ENCODE peak calls at places on chromosomes 5 and 9, in six cellular contexts. One of them, this sample, is unnamed.

GRCh38 chr9:68654075-68654474 is 51.0 kb upstream of the PIP5K1B start:
- DNase-seq in K562: no peak
- DNase-seq in HepG2: no peak
- DNase-seq in GM12891: no peak
- DNase-seq in H1: no peak
- DNase-seq in GM12878: no peak
- DNase-seq in this sample: no peak

GRCh38 chr5:103037673-103038455 is 82.1 kb downstream of the GIN1 start:
- DNase-seq in K562: no peak
- DNase-seq in HepG2: no peak
- DNase-seq in GM12891: no peak
- DNase-seq in H1: no peak
- DNase-seq in GM12878: no peak
- DNase-seq in this sample: no peak

GRCh38 chr5:179926657-179927056 is 19.0 kb upstream of the TBC1D9B start:
- DNase-seq in K562: no peak
- DNase-seq in HepG2: no peak
- DNase-seq in GM12891: no peak
- DNase-seq in H1: no peak
- DNase-seq in GM12878: no peak
- DNase-seq in this sample: no peak

GRCh38 chr5:160514866-160515265 is 93.2 kb downstream of the PTTG1 start:
- DNase-seq in K562: no peak
- DNase-seq in HepG2: no peak
- DNase-seq in GM12891: no peak
- DNase-seq in H1: no peak
- DNase-seq in GM12878: no peak
- DNase-seq in this sample: no peak

GRCh38 chr5:170468633-170469032 is 35.2 kb upstream of the KCNIP1 start:
- DNase-seq in K562: no peak
- DNase-seq in HepG2: no peak
- DNase-seq in GM12891: no peak
- DNase-seq in H1: no peak
- DNase-seq in GM12878: no peak
- DNase-seq in this sample: no peak

GRCh38 chr5:151141535-151141934 is 16.0 kb downstream of the ANXA6 start:
- DNase-seq in K562: no peak
- DNase-seq in HepG2: no peak
- DNase-seq in GM12891: peak; percentile 60
- DNase-seq in H1: no peak
- DNase-seq in GM12878: no peak
- DNase-seq in this sample: peak; percentile 67

GRCh38 chr5:68478306-68479091 is 262.9 kb downstream of the PIK3R1 start:
- DNase-seq in K562: no peak
- DNase-seq in HepG2: no peak
- DNase-seq in GM12891: no peak
- DNase-seq in H1: no peak
- DNase-seq in GM12878: no peak
- DNase-seq in this sample: no peak

GRCh38 chr5:112951124-112951702 is 25.4 kb upstream of the DCP2 start:
- DNase-seq in K562: no peak
- DNase-seq in HepG2: no peak
- DNase-seq in GM12891: no peak
- DNase-seq in H1: no peak
- DNase-seq in GM12878: no peak
- DNase-seq in this sample: no peak

GRCh38 chr5:5558593-5558992 is 136.1 kb downstream of the ICE1 start:
- DNase-seq in K562: no peak
- DNase-seq in HepG2: no peak
- DNase-seq in GM12891: no peak
- DNase-seq in H1: no peak
- DNase-seq in GM12878: no peak
- DNase-seq in this sample: no peak

GRCh38 chr5:64864171-64864570 is 95.4 kb downstream of the CWC27 start:
- DNase-seq in K562: no peak
- DNase-seq in HepG2: no peak
- DNase-seq in GM12891: no peak
- DNase-seq in H1: no peak
- DNase-seq in GM12878: no peak
- DNase-seq in this sample: no peak

GRCh38 chr5:40071870-40072269 is 607.8 kb upstream of the PTGER4 start:
- DNase-seq in K562: no peak
- DNase-seq in HepG2: no peak
- DNase-seq in GM12891: no peak
- DNase-seq in H1: no peak
- DNase-seq in GM12878: no peak
- DNase-seq in this sample: no peak

GRCh38 chr5:132003982-132004381 is 7.5 kb downstream of the ACSL6 start:
- DNase-seq in K562: no peak
- DNase-seq in HepG2: no peak
- DNase-seq in GM12891: no peak
- DNase-seq in H1: no peak
- DNase-seq in GM12878: no peak
- DNase-seq in this sample: no peak

GRCh38 chr9:96413312-96414221 is 4.6 kb downstream of the ZNF367 start:
- DNase-seq in K562: no peak
- DNase-seq in HepG2: no peak
- DNase-seq in GM12891: no peak
- DNase-seq in H1: no peak
- DNase-seq in GM12878: peak; percentile 66
- DNase-seq in this sample: no peak

GRCh38 chr9:38263534-38263933 is 129.0 kb upstream of the ALDH1B1 start:
- DNase-seq in K562: no peak
- DNase-seq in HepG2: peak; percentile 7
- DNase-seq in GM12891: no peak
- DNase-seq in H1: no peak
- DNase-seq in GM12878: no peak
- DNase-seq in this sample: no peak

GRCh38 chr9:86713456-86713855 is 233.8 kb downstream of the GAS1 start:
- DNase-seq in K562: no peak
- DNase-seq in HepG2: no peak
- DNase-seq in GM12891: no peak
- DNase-seq in H1: no peak
- DNase-seq in GM12878: no peak
- DNase-seq in this sample: no peak

GRCh38 chr9:12776775-12777055 is 1.9 kb downstream of the LURAP1L start:
- DNase-seq in K562: no peak
- DNase-seq in HepG2: no peak
- DNase-seq in GM12891: no peak
- DNase-seq in H1: no peak
- DNase-seq in GM12878: no peak
- DNase-seq in this sample: no peak

GRCh38 chr5:15834596-15835245 is 334.7 kb downstream of the FBXL7 start:
- DNase-seq in K562: no peak
- DNase-seq in HepG2: no peak
- DNase-seq in GM12891: no peak
- DNase-seq in H1: no peak
- DNase-seq in GM12878: no peak
- DNase-seq in this sample: no peak

GRCh38 chr5:56607074-56607473 is 208.3 kb upstream of the MAP3K1 start:
- DNase-seq in K562: no peak
- DNase-seq in HepG2: no peak
- DNase-seq in GM12891: no peak
- DNase-seq in H1: no peak
- DNase-seq in GM12878: no peak
- DNase-seq in this sample: no peak

GRCh38 chr5:82106207-82106606 is 134.4 kb downstream of the ATG10 start:
- DNase-seq in K562: no peak
- DNase-seq in HepG2: peak; percentile 19
- DNase-seq in GM12891: no peak
- DNase-seq in H1: no peak
- DNase-seq in GM12878: no peak
- DNase-seq in this sample: no peak

GRCh38 chr5:132497488-132497997 is 7.0 kb upstream of the IRF1 start:
- DNase-seq in K562: no peak
- DNase-seq in HepG2: no peak
- DNase-seq in GM12891: no peak
- DNase-seq in H1: no peak
- DNase-seq in GM12878: no peak
- DNase-seq in this sample: no peak

GRCh38 chr9:20315672-20316071 is 306.6 kb downstream of the MLLT3 start:
- DNase-seq in K562: no peak
- DNase-seq in HepG2: no peak
- DNase-seq in GM12891: no peak
- DNase-seq in H1: no peak
- DNase-seq in GM12878: no peak
- DNase-seq in this sample: no peak

GRCh38 chr9:94713446-94714185 is 12.9 kb upstream of the AOPEP start:
- DNase-seq in K562: no peak
- DNase-seq in HepG2: no peak
- DNase-seq in GM12891: no peak
- DNase-seq in H1: no peak
- DNase-seq in GM12878: no peak
- DNase-seq in this sample: no peak

GRCh38 chr9:105672711-105673234 is 10.5 kb downstream of the TAL2 start:
- DNase-seq in K562: no peak
- DNase-seq in HepG2: no peak
- DNase-seq in GM12891: no peak
- DNase-seq in H1: no peak
- DNase-seq in GM12878: no peak
- DNase-seq in this sample: no peak

GRCh38 chr9:96641514-96641913 is 13.6 kb downstream of the PRXL2C start:
- DNase-seq in K562: no peak
- DNase-seq in HepG2: peak; percentile 58
- DNase-seq in GM12891: no peak
- DNase-seq in H1: no peak
- DNase-seq in GM12878: no peak
- DNase-seq in this sample: no peak

GRCh38 chr9:137531099-137531765 is 19.0 kb downstream of the PNPLA7 start:
- DNase-seq in K562: no peak
- DNase-seq in HepG2: no peak
- DNase-seq in GM12891: no peak
- DNase-seq in H1: no peak
- DNase-seq in GM12878: no peak
- DNase-seq in this sample: no peak

GRCh38 chr9:137705443-137705863 is 86.6 kb downstream of the EHMT1 start:
- DNase-seq in K562: no peak
- DNase-seq in HepG2: no peak
- DNase-seq in GM12891: peak; percentile 75
- DNase-seq in H1: no peak
- DNase-seq in GM12878: peak; percentile 72
- DNase-seq in this sample: peak; percentile 74

GRCh38 chr9:105278751-105279150 is 34.3 kb downstream of the SLC44A1 start:
- DNase-seq in K562: no peak
- DNase-seq in HepG2: no peak
- DNase-seq in GM12891: no peak
- DNase-seq in H1: no peak
- DNase-seq in GM12878: no peak
- DNase-seq in this sample: no peak

GRCh38 chr5:57338068-57338848 is 144.4 kb downstream of the ACTBL2 start:
- DNase-seq in K562: peak; percentile 37
- DNase-seq in HepG2: peak; percentile 71
- DNase-seq in GM12891: no peak
- DNase-seq in H1: no peak
- DNase-seq in GM12878: no peak
- DNase-seq in this sample: no peak

GRCh38 chr9:87596862-87597261 is 99.2 kb downstream of the DAPK1 start:
- DNase-seq in K562: no peak
- DNase-seq in HepG2: no peak
- DNase-seq in GM12891: no peak
- DNase-seq in H1: no peak
- DNase-seq in GM12878: no peak
- DNase-seq in this sample: no peak

DNA sequence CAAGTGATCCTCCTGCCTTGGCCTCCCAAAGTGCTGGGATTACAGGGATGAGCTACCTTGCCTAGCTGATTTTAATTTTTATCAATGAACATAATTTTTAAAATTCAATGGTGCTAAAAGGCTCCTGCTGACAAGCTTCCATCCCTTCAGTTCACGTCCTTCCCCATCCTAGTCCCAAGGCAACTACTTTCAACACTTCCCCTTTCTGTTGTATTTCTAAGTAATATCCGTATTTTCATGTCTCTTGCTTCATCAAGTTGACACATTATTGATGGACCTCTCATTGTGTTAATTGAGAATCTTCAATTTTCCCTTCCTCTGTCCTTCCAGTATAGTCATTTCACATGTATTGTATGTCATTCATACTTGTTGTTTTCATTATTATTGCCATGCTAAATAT is 93.8 kb upstream of the RASGRF2 start:
- DNase-seq in K562: no peak
- DNase-seq in HepG2: no peak
- DNase-seq in GM12891: no peak
- DNase-seq in H1: no peak
- DNase-seq in GM12878: no peak
- DNase-seq in this sample: no peak
- TF ChIP-seq TAF1 in K562: no peak
- TF ChIP-seq TAF1 in HepG2: no peak
- TF ChIP-seq TAF1 in GM12891: no peak
- TF ChIP-seq TAF1 in H1: no peak
- TF ChIP-seq TAF1 in GM12878: no peak
- TF ChIP-seq TAF1 in this sample: no peak

GRCh38 chr5:20523099-20523498 is 535.1 kb upstream of the CDH18 start:
- DNase-seq in K562: no peak
- DNase-seq in HepG2: no peak
- DNase-seq in GM12891: no peak
- DNase-seq in H1: no peak
- DNase-seq in GM12878: no peak
- DNase-seq in this sample: no peak

GRCh38 chr5:20524956-20525529 is 537.0 kb upstream of the CDH18 start:
- DNase-seq in K562: no peak
- DNase-seq in HepG2: no peak
- DNase-seq in GM12891: no peak
- DNase-seq in H1: no peak
- DNase-seq in GM12878: no peak
- DNase-seq in this sample: no peak

DNA sequence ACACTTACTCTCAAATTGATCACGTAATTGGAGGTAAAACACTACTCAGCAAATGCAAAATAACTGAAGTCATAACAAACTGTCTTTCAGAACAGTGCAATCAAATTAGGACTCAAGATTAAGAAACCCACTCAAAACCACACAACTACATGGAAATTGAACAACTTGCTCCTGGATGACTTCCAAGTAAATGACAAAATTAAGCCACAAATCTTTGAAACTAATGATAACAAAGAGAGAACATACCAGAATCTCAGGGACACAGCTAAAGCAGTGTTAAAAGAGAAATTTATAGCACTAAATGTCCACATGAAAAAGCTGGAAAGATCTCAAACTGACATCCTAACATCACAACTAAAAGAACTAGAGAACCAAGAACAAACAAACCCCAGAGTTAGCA is 540.5 kb upstream of the CDH18 start:
- DNase-seq in K562: no peak
- DNase-seq in HepG2: no peak
- DNase-seq in GM12891: no peak
- DNase-seq in H1: no peak
- DNase-seq in GM12878: no peak
- DNase-seq in this sample: no peak
- TF ChIP-seq POLR2AphosphoS5 in K562: no peak
- TF ChIP-seq POLR2AphosphoS5 in HepG2: no peak
- TF ChIP-seq POLR2AphosphoS5 in GM12891: no peak
- TF ChIP-seq POLR2AphosphoS5 in H1: no peak
- TF ChIP-seq POLR2AphosphoS5 in GM12878: no peak
- TF ChIP-seq POLR2AphosphoS5 in this sample: no peak

GRCh38 chr5:136067422-136067821 is 38.6 kb downstream of the TGFBI start:
- DNase-seq in K562: no peak
- DNase-seq in HepG2: peak; percentile 82
- DNase-seq in GM12891: no peak
- DNase-seq in H1: no peak
- DNase-seq in GM12878: no peak
- DNase-seq in this sample: no peak
- TF ChIP-seq POLR2A in K562: no peak
- TF ChIP-seq POLR2A in HepG2: no peak
- TF ChIP-seq POLR2A in GM12891: no peak
- TF ChIP-seq POLR2A in H1: no peak
- TF ChIP-seq POLR2A in GM12878: no peak
- TF ChIP-seq POLR2A in this sample: no peak

GRCh38 chr9:121826711-121827110 is 175.3 kb downstream of the DAB2IP start:
- DNase-seq in K562: no peak
- DNase-seq in HepG2: no peak
- DNase-seq in GM12891: no peak
- DNase-seq in H1: no peak
- DNase-seq in GM12878: no peak
- DNase-seq in this sample: no peak
- TF ChIP-seq TAF1 in K562: no peak
- TF ChIP-seq TAF1 in HepG2: no peak
- TF ChIP-seq TAF1 in GM12891: no peak
- TF ChIP-seq TAF1 in H1: no peak
- TF ChIP-seq TAF1 in GM12878: no peak
- TF ChIP-seq TAF1 in this sample: no peak